ENCODE peak calls at places on chromosomes 1 and 21, in ten cellular contexts. L, I, B, U, F, Q, C, S, H and J are unnamed samples.

GRCh38 chr1:86696522-86696921 is 7.9 kb upstream of the SH3GLB1 start:
- DNase-seq in I (no peak), F (no peak), H (no peak), L (no peak), U (no peak), C (no peak), B (no peak), S (no peak), Q (no peak), J (no peak)

GRCh38 chr1:239056940-239057339 is 329.4 kb upstream of the CHRM3 start:
- DNase-seq in H (no peak), U (no peak), C (no peak), F (no peak), B (no peak), S (no peak), L (peak), I (no peak), Q (no peak), J (no peak)

GRCh38 chr1:154329551-154330131 is 4.3 kb downstream of the ATP8B2 start:
- DNase-seq in C (no peak), I (no peak), S (no peak), U (no peak), L (peak), F (no peak), Q (peak), H (no peak), B (no peak), J (no peak)

GRCh38 chr21:46234436-46234950 is 5.9 kb upstream of the LSS start:
- DNase-seq in H (no peak), F (no peak), S (no peak), C (no peak), U (no peak), B (no peak), I (no peak), Q (no peak), L (no peak), J (no peak)

GRCh38 chr21:14866859-14867560 is 197.8 kb downstream of the NRIP1 start:
- DNase-seq in U (no peak), L (no peak), F (no peak), I (no peak), B (no peak), H (no peak), C (no peak), Q (no peak), S (no peak), J (no peak)

GRCh38 chr1:227299238-227299637 is 19.1 kb downstream of the CDC42BPA start:
- DNase-seq in S (peak), Q (no peak), F (no peak), L (peak), I (no peak), B (peak), U (no peak), H (no peak), C (peak), J (no peak)

GRCh38 chr1:58460469-58460868 is 86.1 kb downstream of the OMA1 start:
- DNase-seq in L (no peak), S (peak), I (no peak), B (peak), C (peak), F (peak), Q (no peak), H (no peak), U (no peak), J (no peak)

GRCh38 chr21:15365751-15366392 is 301.1 kb upstream of the NRIP1 start:
- DNase-seq in U (no peak), F (no peak), L (peak), I (no peak), C (no peak), H (no peak), Q (no peak), B (no peak), S (peak), J (no peak)

GRCh38 chr21:33661146-33661545 is 18.8 kb downstream of the ITSN1 start:
- DNase-seq in L (no peak), B (no peak), H (no peak), C (no peak), I (no peak), S (peak), F (no peak), Q (no peak), U (no peak), J (no peak)

GRCh38 chr21:22476726-22477646 is 1478.8 kb downstream of the NCAM2 start:
- DNase-seq in L (peak), I (no peak), S (no peak), B (no peak), Q (no peak), H (no peak), F (no peak), C (no peak), U (no peak), J (no peak)

GRCh38 chr1:168734271-168734670 is 5.3 kb upstream of the DPT start:
- DNase-seq in B (no peak), H (no peak), S (no peak), C (no peak), F (no peak), Q (no peak), I (no peak), L (no peak), U (no peak), J (no peak)

GRCh38 chr1:95203908-95204437 is 30.0 kb upstream of the RWDD3 start:
- DNase-seq in S (no peak), L (no peak), F (no peak), Q (no peak), U (no peak), C (no peak), H (no peak), I (no peak), B (no peak), J (no peak)

GRCh38 chr1:182109780-182110179 is 48.3 kb upstream of the ZNF648 start:
- DNase-seq in U (no peak), S (no peak), F (no peak), L (no peak), B (no peak), C (no peak), H (no peak), Q (no peak), I (no peak), J (no peak)

GRCh38 chr1:42209516-42210370 is 45.2 kb upstream of the GUCA2A start:
- DNase-seq in L (peak), H (no peak), I (no peak), B (no peak), C (no peak), S (no peak), U (no peak), Q (no peak), F (peak), J (no peak)

GRCh38 chr1:26429741-26430140 is 2.4 kb upstream of the DHDDS start:
- DNase-seq in L (peak), C (no peak), U (no peak), B (no peak), Q (no peak), S (no peak), H (no peak), I (no peak), F (no peak), J (no peak)

GRCh38 chr21:34950980-34951379 is 98.1 kb downstream of the RUNX1 start:
- DNase-seq in S (no peak), C (no peak), Q (no peak), L (no peak), F (no peak), B (no peak), U (no peak), I (no peak), H (no peak), J (no peak)

GRCh38 chr1:174877208-174877673 is 122.5 kb upstream of the CACYBP start:
- DNase-seq in U (no peak), B (no peak), I (no peak), Q (no peak), F (no peak), L (no peak), S (no peak), H (no peak), C (no peak), J (no peak)

GRCh38 chr21:29443398-29444010 is 144.8 kb downstream of the BACH1 start:
- DNase-seq in F (no peak), C (no peak), S (no peak), B (no peak), L (no peak), I (no peak), H (no peak), Q (no peak), U (peak), J (no peak)

GRCh38 chr1:154350383-154350782 is 25.1 kb downstream of the ATP8B2 start:
- DNase-seq in Q (no peak), C (no peak), H (no peak), L (no peak), B (no peak), I (peak), F (no peak), U (no peak), S (no peak), J (no peak)

GRCh38 chr1:222973561-222973960 is 158.7 kb downstream of the DISP1 start:
- DNase-seq in S (no peak), Q (no peak), U (no peak), F (no peak), H (no peak), B (no peak), L (no peak), I (no peak), C (no peak), J (no peak)